ENCODE peak calls at places on chromosomes 7 and 10, in six cellular contexts. I is transverse colon, M is aorta, K is colonic mucosa, N is thoracic aorta, X is MG63. O is an unnamed sample. For H3K9me3, the result is how much of the 10 kb centered on the place peaks cover.

GRCh38 chr7:29401827-29402226 is 161.8 kb upstream of the PRR15 start:
- DNase-seq in I (no peak), M (no peak), K (no peak), N (no peak), X (no peak), O (no peak)

GRCh38 chr7:55155351-55156117 is 136.7 kb downstream of the EGFR start:
- DNase-seq in I (no peak), M (no peak), K (no peak), N (no peak), X (no peak), O (no peak)

GRCh38 chr10:17256627-17257026 is 28.6 kb downstream of the VIM start:
- DNase-seq in I (no peak), M (no peak), K (no peak), N (no peak), X (no peak), O (no peak)

GRCh38 chr7:25812086-25812855 is 339.7 kb upstream of the NFE2L3 start:
- DNase-seq in I (no peak), M (no peak), K (no peak), N (no peak), X (no peak), O (no peak)

GRCh38 chr7:821688-822087 is 10.6 kb upstream of the SUN1 start:
- DNase-seq in I (no peak), M (peak), K (no peak), N (no peak), X (no peak), O (no peak)

GRCh38 chr10:116486774-116487448 is 58.8 kb upstream of the PNLIP start:
- DNase-seq in I (no peak), M (no peak), K (no peak), N (no peak), X (no peak), O (no peak)

GRCh38 chr10:106555599-106555998 is 608.9 kb downstream of the SORCS1 start:
- DNase-seq in I (no peak), M (no peak), K (no peak), N (no peak), X (no peak), O (no peak)

GRCh38 chr7:2209961-2210323 is 22.8 kb downstream of the MAD1L1 start:
- DNase-seq in I (no peak), M (no peak), K (no peak), N (no peak), X (no peak), O (no peak)

GRCh38 chr7:94650137-94650536 is 5.8 kb downstream of the SGCE start:
- DNase-seq in I (no peak), M (no peak), K (no peak), N (no peak), X (no peak), O (no peak)

GRCh38 chr10:25689346-25690095 is 244.5 kb upstream of the MYO3A start:
- DNase-seq in I (no peak), M (no peak), K (no peak), N (no peak), X (no peak), O (no peak)

GRCh38 chr7:41445951-41446350 is 256.9 kb downstream of the INHBA start:
- DNase-seq in I (no peak), M (no peak), K (no peak), N (no peak), X (no peak), O (no peak)

GRCh38 chr7:111498608-111499007 is 63.7 kb downstream of the IMMP2L start:
- DNase-seq in I (no peak), M (no peak), K (no peak), N (no peak), X (no peak), O (no peak)

GRCh38 chr7:19982841-19983835 is 209.7 kb upstream of the TMEM196 start:
- DNase-seq in I (peak), M (peak), K (peak), N (no peak), X (peak), O (no peak)

GRCh38 chr7:14585232-14585631 is 317.3 kb downstream of the DGKB start:
- DNase-seq in I (no peak), M (no peak), K (no peak), N (no peak), X (no peak), O (no peak)

DNA sequence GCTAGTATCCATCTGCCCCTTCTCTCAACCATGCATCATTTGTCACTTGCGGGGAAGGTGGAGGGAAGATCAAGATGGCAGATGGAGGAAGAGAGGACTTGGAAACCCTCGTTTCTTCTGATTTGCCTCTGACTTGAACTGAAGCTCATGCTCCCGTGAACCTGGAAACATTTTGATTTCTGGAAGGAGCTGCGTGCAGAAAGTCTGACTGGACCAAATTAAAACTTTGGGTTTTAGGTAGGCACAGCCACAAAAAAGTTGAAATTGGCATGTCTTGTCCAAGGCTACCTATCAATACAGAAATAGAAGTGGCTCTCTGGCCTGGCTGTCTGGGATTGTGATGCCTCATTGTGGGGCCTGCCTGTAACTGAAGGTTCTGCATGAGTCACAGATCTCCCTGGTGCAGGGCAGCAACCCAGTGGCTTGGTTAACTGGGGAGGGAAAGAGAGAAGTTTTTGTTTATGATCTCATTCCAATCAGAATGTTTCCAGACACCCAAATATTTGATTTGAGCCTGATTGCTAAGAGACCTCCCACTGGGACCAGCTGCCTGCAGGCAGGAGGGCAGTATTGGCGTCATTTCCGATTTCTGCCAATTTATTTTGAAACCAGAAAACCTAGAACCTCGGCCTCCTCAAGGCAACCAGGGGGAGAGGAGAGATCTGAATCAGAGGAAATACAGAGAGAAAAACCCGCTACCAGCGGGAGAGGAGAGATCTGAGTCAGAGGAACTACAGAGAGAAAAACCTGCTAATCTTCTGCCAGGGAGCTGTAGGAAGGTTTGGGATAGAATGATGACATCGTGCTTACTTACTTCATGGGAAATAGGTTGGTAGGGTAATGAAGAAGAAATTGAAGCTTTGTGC is 363.6 kb downstream of the ANKRD30A start:
- DNase-seq in I (no peak), M (no peak), K (no peak), N (no peak), X (peak), O (no peak)
- H3K9me3 ChIP-seq in I (under half), M (under half), K (under half), N (under half), X (under half), O (under half)

GRCh38 chr7:136656516-136656915 is 211.9 kb upstream of the CHRM2 start:
- DNase-seq in I (no peak), M (no peak), K (no peak), N (no peak), X (no peak), O (no peak)
- H3K9me3 ChIP-seq in I (under half), M (under half), K (under half), N (under half), X (under half), O (under half)

DNA sequence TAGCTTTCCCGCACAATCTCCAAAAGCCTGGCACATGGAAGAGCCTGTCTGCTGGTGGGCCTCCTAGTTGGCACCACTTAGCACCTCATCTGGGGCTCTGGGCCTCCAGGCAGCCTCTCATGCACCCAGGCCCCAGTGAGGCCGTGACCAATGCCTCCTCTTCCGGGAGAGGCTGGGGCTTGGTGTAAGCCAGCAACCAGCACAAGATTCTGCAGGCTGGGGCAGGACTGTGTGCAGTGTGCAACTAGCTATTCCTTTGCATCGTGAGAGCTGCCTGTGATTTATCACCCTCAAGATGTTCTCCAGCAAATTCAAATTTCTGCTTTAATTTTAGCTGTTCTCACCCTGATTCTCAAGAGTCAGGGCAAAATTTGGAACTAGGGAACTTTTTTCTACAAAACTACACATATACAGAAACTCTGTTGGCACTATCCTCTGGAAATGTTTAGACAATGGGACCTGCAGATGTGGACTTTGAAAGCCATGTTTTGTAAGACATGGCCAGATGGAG is 603.7 kb upstream of the MKI67 start:
- DNase-seq in I (no peak), M (no peak), K (no peak), N (no peak), X (no peak), O (no peak)
- H3K9me3 ChIP-seq in I (under half), M (under half), K (under half), N (under half), X (under half), O (under half)

GRCh38 chr7:31029251-31029650 is 22.9 kb upstream of the ADCYAP1R1 start:
- DNase-seq in I (no peak), M (no peak), K (no peak), N (no peak), X (no peak), O (no peak)
- H3K9me3 ChIP-seq in I (under half), M (under half), K (under half), N (under half), X (under half), O (under half)

DNA sequence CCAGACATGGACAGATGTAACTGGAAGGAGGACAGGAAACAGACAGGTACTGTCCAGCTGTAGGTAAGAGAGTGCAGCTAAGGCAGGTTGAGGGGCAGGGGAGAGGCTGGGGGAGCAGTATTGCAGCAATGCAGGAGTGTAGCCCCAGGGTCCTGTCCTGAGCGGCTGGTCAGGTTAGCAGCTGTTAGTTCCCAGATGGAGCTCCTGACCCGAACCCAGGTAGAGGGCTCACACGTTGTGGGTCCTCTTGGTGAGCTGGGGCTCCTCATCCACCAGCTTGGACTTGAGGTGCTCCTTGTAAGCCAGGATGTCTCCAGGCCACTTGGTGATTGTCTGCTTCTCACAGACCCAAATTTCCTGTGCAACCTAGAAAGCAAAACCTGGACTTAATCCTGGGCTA is 3.5 kb upstream of the H2BK1 start:
- DNase-seq in I (no peak), M (no peak), K (no peak), N (no peak), X (no peak), O (no peak)
- H3K9me3 ChIP-seq in I (under half), M (under half), K (under half), N (under half), X (under half), O (under half)

GRCh38 chr10:133489816-133490588 is 36.3 kb downstream of the SCART1 start:
- DNase-seq in I (no peak), M (no peak), K (no peak), N (no peak), X (no peak), O (no peak)
- H3K9me3 ChIP-seq in I (under half), M (under half), K (under half), N (under half), X (under half), O (under half)

GRCh38 chr10:94481410-94481809 is 64.2 kb upstream of the HELLS start:
- DNase-seq in I (no peak), M (no peak), K (no peak), N (no peak), X (no peak), O (no peak)

GRCh38 chr10:94485094-94485493 is 60.5 kb upstream of the HELLS start:
- DNase-seq in I (no peak), M (no peak), K (no peak), N (no peak), X (no peak), O (no peak)

GRCh38 chr10:94489107-94489506 is 56.5 kb upstream of the HELLS start:
- DNase-seq in I (no peak), M (no peak), K (no peak), N (no peak), X (no peak), O (no peak)

GRCh38 chr10:94487575-94487974 is 58.0 kb upstream of the HELLS start:
- DNase-seq in I (no peak), M (no peak), K (no peak), N (no peak), X (no peak), O (no peak)

DNA sequence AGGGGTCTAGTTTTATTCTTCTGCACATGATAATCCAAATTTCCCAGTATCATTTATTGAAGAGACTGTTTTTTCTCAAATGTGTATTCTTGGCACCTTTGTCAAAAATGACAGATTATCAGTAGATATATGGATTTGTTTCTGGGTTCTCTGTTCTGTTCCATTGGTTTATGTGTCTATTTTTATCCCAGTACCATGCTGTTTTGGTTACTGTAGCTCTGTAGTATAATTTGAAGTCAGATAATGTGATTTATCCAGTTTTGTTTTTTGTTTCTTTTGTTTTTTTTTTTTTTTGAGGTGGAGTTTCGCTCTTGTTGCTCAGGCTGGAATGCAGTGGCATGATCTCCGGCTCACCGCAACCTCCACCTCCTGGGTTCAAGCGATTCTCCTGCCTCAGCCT is 61.6 kb upstream of the HELLS start:
- DNase-seq in I (no peak), M (no peak), K (no peak), N (no peak), X (no peak), O (no peak)
- H3K9me3 ChIP-seq in I (under half), M (under half), K (under half), N (under half), X (under half), O (under half)

GRCh38 chr10:12444981-12445700 is 95.8 kb downstream of the CAMK1D start:
- DNase-seq in I (peak), M (no peak), K (peak), N (no peak), X (no peak), O (no peak)

GRCh38 chr10:12448340-12448728 is 99.0 kb downstream of the CAMK1D start:
- DNase-seq in I (no peak), M (no peak), K (no peak), N (no peak), X (no peak), O (no peak)

GRCh38 chr10:12448729-12449391 is 99.5 kb downstream of the CAMK1D start:
- DNase-seq in I (peak), M (peak), K (no peak), N (no peak), X (peak), O (peak)

GRCh38 chr10:12443026-12443425 is 93.7 kb downstream of the CAMK1D start:
- DNase-seq in I (no peak), M (no peak), K (no peak), N (no peak), X (no peak), O (no peak)

GRCh38 chr10:12445701-12446334 is 96.5 kb downstream of the CAMK1D start:
- DNase-seq in I (no peak), M (no peak), K (no peak), N (no peak), X (no peak), O (no peak)
- H3K9me3 ChIP-seq in I (under half), M (under half), K (under half), N (under half), X (under half), O (under half)

GRCh38 chr7:64516451-64516850 is 46.4 kb downstream of the ZNF680 start:
- DNase-seq in I (no peak), M (no peak), K (no peak), N (no peak), X (no peak), O (no peak)

GRCh38 chr7:64515781-64516180 is 47.1 kb downstream of the ZNF680 start:
- DNase-seq in I (no peak), M (no peak), K (no peak), N (no peak), X (no peak), O (no peak)

DNA sequence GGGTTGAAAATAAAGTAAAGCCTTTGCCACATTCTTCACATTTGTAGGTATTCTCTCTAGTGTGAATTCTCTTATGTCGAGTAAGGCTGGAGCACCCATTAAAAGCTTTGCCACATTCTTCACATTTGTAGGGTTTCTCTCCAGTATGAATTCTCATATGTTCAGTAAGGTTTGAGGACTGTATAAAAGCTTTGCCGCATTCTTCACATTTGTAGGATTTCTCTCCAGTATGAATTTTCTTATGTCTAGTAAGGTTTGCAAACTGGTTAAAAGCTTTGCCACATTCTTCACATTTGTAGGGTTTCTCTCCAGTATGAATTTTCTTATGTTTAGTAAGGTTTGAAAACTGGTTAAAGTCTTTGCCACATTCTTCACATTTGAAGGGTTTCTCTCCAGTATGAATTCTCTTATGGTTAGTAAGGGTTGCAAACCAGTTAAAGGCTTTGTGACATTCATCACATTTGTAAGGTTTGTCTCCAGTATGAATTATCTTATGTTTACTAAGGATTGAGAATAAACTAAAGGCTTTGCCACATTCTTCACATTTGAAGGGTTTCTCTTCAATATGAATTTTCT is 41.4 kb downstream of the ZNF680 start:
- DNase-seq in I (no peak), M (no peak), K (no peak), N (no peak), X (no peak), O (no peak)
- H3K9me3 ChIP-seq in I (half or more), M (under half), K (under half), N (half or more), X (under half), O (under half)